ENCODE peak calls at places on chromosome 12, in seven cellular contexts. I is HFFc6; E is substantia nigra; B is NCI-H146; R is stimulated activated naive CD4-positive, alpha-beta T cell; W is GM12865; Y is naive thymus-derived CD8-positive, alpha-beta T cell. C is an unnamed sample.

GRCh38 chr12:123696641-123697040 is 15.5 kb upstream of the ATP6V0A2 start:
- DNase-seq in W (no peak), E (no peak), I (no peak), B (peak; percentile 58), Y (no peak), R (no peak), C (no peak)

GRCh38 chr12:52442600-52443061 is 8.5 kb upstream of the KRT75 start:
- DNase-seq in Y (no peak), I (peak; percentile 69), B (no peak), W (no peak), R (no peak), E (no peak), C (peak; percentile 29)

GRCh38 chr12:109271418-109271817 is 37.7 kb downstream of the FOXN4 start:
- DNase-seq in W (no peak), I (no peak), Y (no peak), R (no peak), E (no peak), B (no peak), C (no peak)

GRCh38 chr12:69834566-69834965 is 9.5 kb downstream of the MYRFL start:
- DNase-seq in Y (no peak), W (no peak), R (no peak), E (no peak), B (no peak), I (no peak), C (no peak)

GRCh38 chr12:121980892-121981272 is 40.8 kb upstream of the BCL7A start:
- DNase-seq in I (no peak), W (no peak), Y (no peak), E (no peak), R (no peak), B (no peak), C (no peak)

GRCh38 chr12:132904718-132905328 is 17.4 kb upstream of the CHFR start:
- DNase-seq in I (no peak), Y (peak; percentile 92), W (peak; percentile 73), R (peak; percentile 76), B (no peak), E (peak; percentile 76), C (peak; percentile 69)

GRCh38 chr12:113781415-113782198 is 184.5 kb downstream of the RBM19 start:
- DNase-seq in B (no peak), Y (no peak), E (no peak), R (no peak), W (no peak), I (peak; percentile 63), C (no peak)

GRCh38 chr12:50070314-50071060 is 13.1 kb downstream of the ASIC1 start:
- DNase-seq in E (peak; percentile 64), Y (peak; percentile 65), I (peak; percentile 76), B (peak; percentile 73), R (no peak), W (peak; percentile 81), C (peak; percentile 87)

GRCh38 chr12:56078931-56079728 is 835 bp upstream of the ERBB3 start:
- DNase-seq in E (peak; percentile 85), I (peak; percentile 87), Y (peak; percentile 52), R (no peak), B (peak; percentile 80), W (peak; percentile 48), C (peak; percentile 89)